ENCODE peak calls at places on chromosomes 6 and 20, in ten cellular contexts. One of them, this sample, is unnamed.

GRCh38 chr6:56849876-56850275 is 105.0 kb upstream of the BEND6 start:
- DNase-seq in brain microvascular endothelial cell: peak; percentile 67
- DNase-seq in mammary epithelial cell: peak; percentile 44
- DNase-seq in AG09309: no peak
- DNase-seq in fibroblast of the aortic adventitia: peak; percentile 68
- DNase-seq in DND-41: no peak
- DNase-seq in A673: no peak
- DNase-seq in tibial nerve: no peak
- DNase-seq in heart left ventricle: no peak
- DNase-seq in stomach: no peak
- DNase-seq in this sample: no peak

GRCh38 chr6:128511518-128511917 is 8.9 kb downstream of the PTPRK start:
- DNase-seq in brain microvascular endothelial cell: no peak
- DNase-seq in mammary epithelial cell: peak; percentile 94
- DNase-seq in AG09309: no peak
- DNase-seq in fibroblast of the aortic adventitia: peak; percentile 47
- DNase-seq in DND-41: no peak
- DNase-seq in A673: peak; percentile 36
- DNase-seq in tibial nerve: no peak
- DNase-seq in heart left ventricle: no peak
- DNase-seq in stomach: no peak
- DNase-seq in this sample: no peak

GRCh38 chr6:157535354-157536217 is 154.6 kb downstream of the ZDHHC14 start:
- DNase-seq in brain microvascular endothelial cell: peak; percentile 11
- DNase-seq in mammary epithelial cell: peak; percentile 91
- DNase-seq in AG09309: peak; percentile 17
- DNase-seq in fibroblast of the aortic adventitia: peak; percentile 68
- DNase-seq in DND-41: peak; percentile 15
- DNase-seq in A673: peak; percentile 16
- DNase-seq in tibial nerve: no peak
- DNase-seq in heart left ventricle: no peak
- DNase-seq in stomach: no peak
- DNase-seq in this sample: no peak

GRCh38 chr6:18424201-18424600 is 37.1 kb downstream of the RNF144B start:
- DNase-seq in brain microvascular endothelial cell: no peak
- DNase-seq in mammary epithelial cell: no peak
- DNase-seq in AG09309: no peak
- DNase-seq in fibroblast of the aortic adventitia: no peak
- DNase-seq in DND-41: no peak
- DNase-seq in A673: no peak
- DNase-seq in tibial nerve: no peak
- DNase-seq in heart left ventricle: no peak
- DNase-seq in stomach: no peak
- DNase-seq in this sample: no peak

GRCh38 chr6:11276911-11277274 is 44.4 kb upstream of the NEDD9 start:
- DNase-seq in brain microvascular endothelial cell: peak; percentile 16
- DNase-seq in mammary epithelial cell: no peak
- DNase-seq in AG09309: no peak
- DNase-seq in fibroblast of the aortic adventitia: no peak
- DNase-seq in DND-41: no peak
- DNase-seq in A673: no peak
- DNase-seq in tibial nerve: no peak
- DNase-seq in heart left ventricle: no peak
- DNase-seq in stomach: no peak
- DNase-seq in this sample: no peak

GRCh38 chr6:30719356-30719755 is 796 bp upstream of the TUBB start:
- DNase-seq in brain microvascular endothelial cell: no peak
- DNase-seq in mammary epithelial cell: no peak
- DNase-seq in AG09309: no peak
- DNase-seq in fibroblast of the aortic adventitia: no peak
- DNase-seq in DND-41: peak; percentile 30
- DNase-seq in A673: no peak
- DNase-seq in tibial nerve: no peak
- DNase-seq in heart left ventricle: no peak
- DNase-seq in stomach: no peak
- DNase-seq in this sample: no peak

GRCh38 chr6:118551063-118551672 is 3.1 kb downstream of the PLN start:
- DNase-seq in brain microvascular endothelial cell: peak; percentile 53
- DNase-seq in mammary epithelial cell: peak; percentile 37
- DNase-seq in AG09309: peak; percentile 39
- DNase-seq in fibroblast of the aortic adventitia: peak; percentile 80
- DNase-seq in DND-41: peak; percentile 35
- DNase-seq in A673: peak; percentile 67
- DNase-seq in tibial nerve: no peak
- DNase-seq in heart left ventricle: no peak
- DNase-seq in stomach: no peak
- DNase-seq in this sample: no peak

GRCh38 chr6:158649289-158650143 is at the start of gene SYTL3:
- DNase-seq in brain microvascular endothelial cell: peak; percentile 72
- DNase-seq in mammary epithelial cell: peak; percentile 48
- DNase-seq in AG09309: no peak
- DNase-seq in fibroblast of the aortic adventitia: peak; percentile 65
- DNase-seq in DND-41: peak; percentile 50
- DNase-seq in A673: no peak
- DNase-seq in tibial nerve: no peak
- DNase-seq in heart left ventricle: no peak
- DNase-seq in stomach: peak; percentile 64
- DNase-seq in this sample: peak; percentile 88

GRCh38 chr6:87682310-87682709 is 19.7 kb downstream of the AKIRIN2 start:
- DNase-seq in brain microvascular endothelial cell: no peak
- DNase-seq in mammary epithelial cell: peak; percentile 54
- DNase-seq in AG09309: no peak
- DNase-seq in fibroblast of the aortic adventitia: no peak
- DNase-seq in DND-41: no peak
- DNase-seq in A673: no peak
- DNase-seq in tibial nerve: no peak
- DNase-seq in heart left ventricle: no peak
- DNase-seq in stomach: no peak
- DNase-seq in this sample: no peak

GRCh38 chr6:17490724-17491123 is 97.3 kb downstream of the CAP2 start:
- DNase-seq in brain microvascular endothelial cell: no peak
- DNase-seq in mammary epithelial cell: no peak
- DNase-seq in AG09309: no peak
- DNase-seq in fibroblast of the aortic adventitia: no peak
- DNase-seq in DND-41: no peak
- DNase-seq in A673: peak; percentile 37
- DNase-seq in tibial nerve: no peak
- DNase-seq in heart left ventricle: no peak
- DNase-seq in stomach: no peak
- DNase-seq in this sample: no peak

GRCh38 chr20:58850693-58851174 is at the start of gene GNAS-AS1:
- DNase-seq in brain microvascular endothelial cell: peak; percentile 76
- DNase-seq in mammary epithelial cell: peak; percentile 63
- DNase-seq in AG09309: peak; percentile 63
- DNase-seq in fibroblast of the aortic adventitia: peak; percentile 88
- DNase-seq in DND-41: no peak
- DNase-seq in A673: peak; percentile 93
- DNase-seq in tibial nerve: peak; percentile 43
- DNase-seq in heart left ventricle: peak; percentile 91
- DNase-seq in stomach: peak; percentile 47
- DNase-seq in this sample: peak; percentile 73

GRCh38 chr6:49528571-49528970 is 21.9 kb upstream of the C6orf141 start:
- DNase-seq in brain microvascular endothelial cell: no peak
- DNase-seq in mammary epithelial cell: no peak
- DNase-seq in AG09309: no peak
- DNase-seq in fibroblast of the aortic adventitia: no peak
- DNase-seq in DND-41: no peak
- DNase-seq in A673: no peak
- DNase-seq in tibial nerve: no peak
- DNase-seq in heart left ventricle: no peak
- DNase-seq in stomach: no peak
- DNase-seq in this sample: no peak

GRCh38 chr6:8556370-8557018 is 121.1 kb upstream of the SLC35B3 start:
- DNase-seq in brain microvascular endothelial cell: peak; percentile 25
- DNase-seq in mammary epithelial cell: peak; percentile 86
- DNase-seq in AG09309: no peak
- DNase-seq in fibroblast of the aortic adventitia: no peak
- DNase-seq in DND-41: no peak
- DNase-seq in A673: peak; percentile 60
- DNase-seq in tibial nerve: no peak
- DNase-seq in heart left ventricle: no peak
- DNase-seq in stomach: no peak
- DNase-seq in this sample: no peak

DNA sequence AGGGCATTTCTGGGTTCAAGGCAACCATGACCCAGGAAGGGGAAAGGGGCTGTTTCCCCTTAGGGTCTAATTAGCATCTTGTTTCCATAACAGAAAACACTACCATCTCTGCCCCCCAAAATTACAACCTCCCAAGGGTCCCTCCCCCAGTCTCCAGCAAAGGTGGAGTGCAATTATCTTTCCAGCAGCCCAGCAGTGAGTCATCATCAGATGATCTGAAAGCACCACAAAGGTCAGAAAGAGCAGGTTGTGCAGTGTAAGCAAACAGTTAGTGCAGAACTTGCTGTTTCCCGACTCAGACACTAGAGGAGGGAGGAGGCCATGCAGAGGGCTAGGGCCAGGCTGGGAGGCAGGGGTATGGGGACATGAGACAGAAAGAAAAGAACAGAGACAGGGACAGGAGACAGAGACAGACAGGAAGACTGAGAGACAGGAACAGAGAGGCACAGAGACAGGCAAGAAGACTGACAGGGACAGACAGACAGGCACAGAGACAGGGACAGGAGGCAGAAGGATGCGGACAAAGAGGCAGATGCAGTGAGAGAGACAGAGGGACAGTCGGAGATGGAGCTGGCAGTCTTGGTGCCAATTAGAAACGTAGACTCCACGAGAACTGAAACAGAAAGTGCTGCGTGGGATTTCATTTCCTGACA is 62.5 kb downstream of the PYGB start:
- DNase-seq in brain microvascular endothelial cell: peak; percentile 93
- DNase-seq in mammary epithelial cell: peak; percentile 83
- DNase-seq in AG09309: peak; percentile 49
- DNase-seq in fibroblast of the aortic adventitia: peak; percentile 82
- DNase-seq in DND-41: peak; percentile 39
- DNase-seq in A673: peak; percentile 45
- DNase-seq in tibial nerve: peak; percentile 41
- DNase-seq in heart left ventricle: no peak
- DNase-seq in stomach: peak; percentile 58
- DNase-seq in this sample: no peak
- H3K4me3 ChIP-seq in brain microvascular endothelial cell: peak overlapping the region; percentile 37
- H3K4me3 ChIP-seq in mammary epithelial cell: no peak overlapping the region
- H3K4me3 ChIP-seq in AG09309: peak overlapping the region; percentile 5
- H3K4me3 ChIP-seq in fibroblast of the aortic adventitia: peak overlapping the region; percentile 41
- H3K4me3 ChIP-seq in DND-41: no peak overlapping the region
- H3K4me3 ChIP-seq in A673: no peak overlapping the region
- H3K4me3 ChIP-seq in tibial nerve: no peak overlapping the region
- H3K4me3 ChIP-seq in heart left ventricle: no peak overlapping the region
- H3K4me3 ChIP-seq in stomach: peak overlapping the region; percentile 13
- H3K4me3 ChIP-seq in this sample: peak overlapping the region; percentile 52

GRCh38 chr20:62362991-62363919 is 3.9 kb downstream of the LAMA5 start:
- DNase-seq in brain microvascular endothelial cell: no peak
- DNase-seq in mammary epithelial cell: no peak
- DNase-seq in AG09309: no peak
- DNase-seq in fibroblast of the aortic adventitia: no peak
- DNase-seq in DND-41: no peak
- DNase-seq in A673: no peak
- DNase-seq in tibial nerve: no peak
- DNase-seq in heart left ventricle: peak; percentile 44
- DNase-seq in stomach: no peak
- DNase-seq in this sample: no peak
- H3K4me3 ChIP-seq in brain microvascular endothelial cell: no peak overlapping the region
- H3K4me3 ChIP-seq in mammary epithelial cell: no peak overlapping the region
- H3K4me3 ChIP-seq in AG09309: no peak overlapping the region
- H3K4me3 ChIP-seq in fibroblast of the aortic adventitia: no peak overlapping the region
- H3K4me3 ChIP-seq in DND-41: no peak overlapping the region
- H3K4me3 ChIP-seq in A673: no peak overlapping the region
- H3K4me3 ChIP-seq in tibial nerve: no peak overlapping the region
- H3K4me3 ChIP-seq in heart left ventricle: no peak overlapping the region
- H3K4me3 ChIP-seq in stomach: no peak overlapping the region
- H3K4me3 ChIP-seq in this sample: no peak overlapping the region

DNA sequence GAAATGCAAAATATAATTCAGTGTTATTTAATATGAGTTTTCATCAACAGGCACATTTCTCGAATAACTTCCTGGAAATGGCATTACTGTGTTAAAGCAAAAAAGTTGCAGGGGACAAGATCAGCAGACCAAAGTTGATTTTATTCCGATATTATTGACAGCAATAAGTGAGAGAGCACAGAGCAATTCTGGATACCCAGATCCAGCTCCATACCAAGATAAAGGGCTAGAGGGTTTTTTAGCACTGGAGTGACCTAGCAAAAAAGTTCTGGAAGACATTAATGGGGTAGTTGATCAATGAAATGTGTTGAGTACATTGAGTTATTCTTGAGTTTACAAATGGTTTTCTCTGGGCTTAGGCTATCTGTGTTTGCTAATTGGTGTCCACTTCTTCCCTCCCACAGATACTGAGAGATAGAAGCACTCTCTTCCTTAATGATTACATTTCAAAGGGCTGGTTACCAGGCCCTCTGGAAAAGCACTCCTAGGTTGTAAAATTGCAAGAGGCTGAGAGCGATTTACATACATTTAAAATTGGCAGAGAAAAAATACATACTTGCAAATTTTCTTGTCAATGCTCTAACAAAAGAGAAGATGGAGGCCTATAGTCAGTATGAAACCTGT is 47.0 kb upstream of the MANEA start:
- DNase-seq in brain microvascular endothelial cell: no peak
- DNase-seq in mammary epithelial cell: no peak
- DNase-seq in AG09309: no peak
- DNase-seq in fibroblast of the aortic adventitia: no peak
- DNase-seq in DND-41: no peak
- DNase-seq in A673: no peak
- DNase-seq in tibial nerve: no peak
- DNase-seq in heart left ventricle: no peak
- DNase-seq in stomach: no peak
- DNase-seq in this sample: no peak
- H3K4me3 ChIP-seq in brain microvascular endothelial cell: no peak overlapping the region
- H3K4me3 ChIP-seq in mammary epithelial cell: no peak overlapping the region
- H3K4me3 ChIP-seq in AG09309: no peak overlapping the region
- H3K4me3 ChIP-seq in fibroblast of the aortic adventitia: no peak overlapping the region
- H3K4me3 ChIP-seq in DND-41: no peak overlapping the region
- H3K4me3 ChIP-seq in A673: no peak overlapping the region
- H3K4me3 ChIP-seq in tibial nerve: no peak overlapping the region
- H3K4me3 ChIP-seq in heart left ventricle: no peak overlapping the region
- H3K4me3 ChIP-seq in stomach: no peak overlapping the region
- H3K4me3 ChIP-seq in this sample: no peak overlapping the region

DNA sequence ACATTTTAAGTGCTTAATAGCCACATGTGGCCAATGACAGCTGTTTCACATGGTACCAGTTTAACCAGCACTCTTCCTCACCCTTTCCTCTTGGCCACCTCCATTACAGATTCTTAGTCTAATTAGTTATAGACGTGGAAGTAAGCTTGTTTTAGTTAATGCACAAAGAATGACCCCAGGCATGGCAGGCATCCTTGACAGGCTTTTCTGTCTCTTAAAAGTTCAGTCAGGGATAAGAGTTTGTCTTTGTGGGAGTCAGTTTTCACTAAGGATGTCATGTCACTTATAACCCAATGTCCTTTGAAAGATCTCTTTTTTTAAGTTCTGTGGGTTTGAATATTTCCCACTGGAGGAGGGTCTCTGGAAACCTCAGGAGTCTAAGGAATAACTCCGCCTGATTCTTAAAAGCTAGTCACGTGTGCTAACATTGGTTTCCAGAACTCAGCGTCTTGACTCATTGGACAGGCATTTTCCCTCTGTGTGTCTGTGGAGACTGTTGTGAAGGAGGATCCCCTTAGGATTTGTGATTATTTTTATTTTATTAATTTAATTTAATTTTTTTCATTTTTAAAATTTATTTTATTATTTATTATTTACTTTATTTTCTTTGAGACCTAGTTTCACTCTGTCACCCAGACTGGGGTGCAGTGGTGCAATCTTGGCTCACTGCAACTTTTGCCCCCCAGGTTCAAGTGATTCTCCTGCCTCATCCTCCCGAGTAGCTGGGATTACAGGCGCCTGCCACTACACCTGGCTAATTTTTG is 171.4 kb downstream of the ZFAND3 start:
- DNase-seq in brain microvascular endothelial cell: peak; percentile 87
- DNase-seq in mammary epithelial cell: peak; percentile 31
- DNase-seq in AG09309: peak; percentile 34
- DNase-seq in fibroblast of the aortic adventitia: peak; percentile 85
- DNase-seq in DND-41: no peak
- DNase-seq in A673: peak; percentile 31
- DNase-seq in tibial nerve: no peak
- DNase-seq in heart left ventricle: no peak
- DNase-seq in stomach: no peak
- DNase-seq in this sample: no peak
- H3K4me3 ChIP-seq in brain microvascular endothelial cell: no peak overlapping the region
- H3K4me3 ChIP-seq in mammary epithelial cell: no peak overlapping the region
- H3K4me3 ChIP-seq in AG09309: no peak overlapping the region
- H3K4me3 ChIP-seq in fibroblast of the aortic adventitia: no peak overlapping the region
- H3K4me3 ChIP-seq in DND-41: no peak overlapping the region
- H3K4me3 ChIP-seq in A673: no peak overlapping the region
- H3K4me3 ChIP-seq in tibial nerve: no peak overlapping the region
- H3K4me3 ChIP-seq in heart left ventricle: no peak overlapping the region
- H3K4me3 ChIP-seq in stomach: no peak overlapping the region
- H3K4me3 ChIP-seq in this sample: no peak overlapping the region